ENCODE peak calls at places on chromosomes 4 and X, in four cellular contexts. X is choroid plexus epithelial cell, D is brain microvascular endothelial cell, J is heart left ventricle. Q is an unnamed sample.

GRCh38 chr4:84994280-84994679 is 27.8 kb upstream of the WDFY3 start:
- DNase-seq in X (no peak), D (no peak), J (no peak), Q (peak)

GRCh38 chrX:1291110-1291740 is 22.6 kb downstream of the CSF2RA start:
- DNase-seq in X (no peak), D (no peak), J (no peak), Q (no peak)

GRCh38 chrX:103726477-103726876 is 15.8 kb downstream of the TMEM31 start:
- DNase-seq in X (no peak), D (no peak), J (no peak), Q (no peak)

GRCh38 chr4:150950657-150951056 is 64.4 kb downstream of the LRBA start:
- DNase-seq in X (no peak), D (no peak), J (no peak), Q (peak)

GRCh38 chr4:124939908-124940307 is 227.4 kb upstream of the ANKRD50 start:
- DNase-seq in X (no peak), D (no peak), J (no peak), Q (no peak)

GRCh38 chr4:72557021-72557420 is 12.0 kb downstream of the ADAMTS3 start:
- DNase-seq in X (no peak), D (no peak), J (no peak), Q (no peak)

GRCh38 chrX:128460835-128461234 is 408.6 kb upstream of the ACTRT1 start:
- DNase-seq in X (no peak), D (no peak), J (no peak), Q (no peak)

GRCh38 chr4:109921384-109921808 is 8.7 kb downstream of the EGF start:
- DNase-seq in X (peak), D (peak), J (no peak), Q (peak)

GRCh38 chrX:108097380-108097779 is 5.8 kb downstream of the ATG4A start:
- DNase-seq in X (no peak), D (no peak), J (no peak), Q (no peak)

GRCh38 chrX:12210921-12211320 is 72.6 kb downstream of the FRMPD4 start:
- DNase-seq in X (no peak), D (no peak), J (no peak), Q (peak)

GRCh38 chrX:40784516-40785151 is 49.3 kb upstream of the MED14 start:
- DNase-seq in X (peak), D (no peak), J (no peak), Q (no peak)

GRCh38 chrX:71532078-71532752 is 689 bp upstream of the OGT start:
- DNase-seq in X (peak), D (peak), J (no peak), Q (peak)

GRCh38 chr4:73068496-73069337 is 799 bp downstream of the COX18 start:
- DNase-seq in X (peak), D (peak), J (no peak), Q (peak)

GRCh38 chrX:7647826-7648225 is 195.1 kb upstream of the VCX start:
- DNase-seq in X (no peak), D (no peak), J (no peak), Q (no peak)

GRCh38 chrX:24851776-24852175 is 158.1 kb downstream of the POLA1 start:
- DNase-seq in X (no peak), D (no peak), J (no peak), Q (no peak)

GRCh38 chrX:24842486-24842885 is 148.8 kb downstream of the POLA1 start:
- DNase-seq in X (peak), D (no peak), J (no peak), Q (peak)

GRCh38 chrX:24846551-24847170 is 152.9 kb downstream of the POLA1 start:
- DNase-seq in X (peak), D (no peak), J (no peak), Q (peak)
- H3K4me3 ChIP-seq in X (no peak), D (no peak), J (no peak), Q (no peak)

GRCh38 chrX:13649823-13650222 is 3.1 kb upstream of the TCEANC start:
- DNase-seq in X (peak), D (peak), J (no peak), Q (peak)
- TF ChIP-seq CTCF in X (no peak), D (no peak), J (no peak), Q (no peak)

GRCh38 chr4:83112239-83112638 is 2.3 kb downstream of the PLAC8 start:
- DNase-seq in X (no peak), D (no peak), J (no peak), Q (no peak)

GRCh38 chr4:83112678-83113428 is 1.7 kb downstream of the PLAC8 start:
- DNase-seq in X (peak), D (peak), J (no peak), Q (peak)

GRCh38 chr4:83115000-83115399 is 471 bp upstream of the PLAC8 start:
- DNase-seq in X (peak), D (peak), J (no peak), Q (peak)

GRCh38 chr4:83114576-83114975 is at the start of gene PLAC8:
- DNase-seq in X (peak), D (no peak), J (no peak), Q (no peak)

DNA sequence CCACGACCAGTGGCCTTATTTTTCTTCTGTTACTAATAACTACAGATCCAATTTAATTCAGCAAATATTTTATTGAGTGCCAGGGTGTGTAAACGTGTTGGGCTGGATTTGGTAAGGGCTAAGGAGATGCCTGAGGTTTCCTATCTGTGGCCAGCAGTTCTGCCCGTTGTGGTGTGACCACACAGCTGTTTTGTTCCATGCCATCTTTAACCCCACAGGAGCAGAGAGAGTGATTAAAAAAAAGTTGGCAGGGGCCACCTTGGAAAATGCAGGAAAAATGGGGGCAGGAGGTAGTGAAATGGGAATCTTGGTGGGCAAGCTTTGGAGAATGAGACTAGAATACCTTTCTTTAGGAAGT is 1.1 kb downstream of the PLAC8 start:
- DNase-seq in X (no peak), D (no peak), J (no peak), Q (peak)
- H3K4me3 ChIP-seq in X (no peak), D (no peak), J (no peak), Q (no peak)

GRCh38 chr4:29972121-29972520 is 748.0 kb upstream of the PCDH7 start:
- DNase-seq in X (no peak), D (no peak), J (no peak), Q (no peak)

GRCh38 chr4:29966386-29966785 is 753.8 kb upstream of the PCDH7 start:
- DNase-seq in X (no peak), D (no peak), J (no peak), Q (no peak)

GRCh38 chr4:29970626-29971025 is 749.5 kb upstream of the PCDH7 start:
- DNase-seq in X (no peak), D (no peak), J (no peak), Q (no peak)
- TF ChIP-seq CTCF in X (no peak), D (peak), J (no peak), Q (no peak)

GRCh38 chrX:10012776-10013175 is 45.6 kb downstream of the CLDN34 start:
- DNase-seq in X (no peak), D (no peak), J (no peak), Q (no peak)

GRCh38 chrX:10008483-10009056 is 41.4 kb downstream of the CLDN34 start:
- DNase-seq in X (no peak), D (no peak), J (no peak), Q (no peak)

GRCh38 chrX:10011991-10012390 is 44.8 kb downstream of the CLDN34 start:
- DNase-seq in X (no peak), D (no peak), J (no peak), Q (no peak)

GRCh38 chrX:10010686-10011085 is 43.5 kb downstream of the CLDN34 start:
- DNase-seq in X (peak), D (no peak), J (no peak), Q (peak)

GRCh38 chrX:10011261-10011931 is 44.2 kb downstream of the CLDN34 start:
- DNase-seq in X (no peak), D (peak), J (no peak), Q (no peak)
- H3K4me3 ChIP-seq in X (no peak), D (no peak), J (no peak), Q (no peak)

DNA sequence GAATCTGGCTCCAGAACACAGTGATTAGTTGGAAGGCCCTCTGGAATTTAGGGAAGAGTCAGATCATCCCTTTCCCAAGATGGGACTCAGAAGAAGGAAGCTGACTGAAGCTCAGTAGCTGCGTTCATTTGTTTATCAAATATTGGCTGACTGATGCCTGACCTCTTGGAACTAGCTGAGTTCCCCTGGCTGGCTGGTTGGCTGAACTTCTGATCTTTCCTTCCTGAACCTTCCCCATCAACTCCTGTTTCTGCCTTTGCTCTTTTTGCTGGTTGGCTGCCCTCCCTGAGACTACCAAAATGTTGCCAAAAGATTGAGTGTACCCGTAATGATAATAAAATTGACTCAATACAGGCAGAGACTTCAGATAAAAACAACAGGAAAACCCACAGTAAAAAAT is 866.5 kb upstream of the INTU start:
- DNase-seq in X (peak), D (no peak), J (peak), Q (no peak)
- TF ChIP-seq CTCF in X (no peak), D (no peak), J (no peak), Q (no peak)

GRCh38 chr4:94112644-94113043 is 95.0 kb upstream of the SMARCAD1 start:
- DNase-seq in X (no peak), D (no peak), J (no peak), Q (no peak)

DNA sequence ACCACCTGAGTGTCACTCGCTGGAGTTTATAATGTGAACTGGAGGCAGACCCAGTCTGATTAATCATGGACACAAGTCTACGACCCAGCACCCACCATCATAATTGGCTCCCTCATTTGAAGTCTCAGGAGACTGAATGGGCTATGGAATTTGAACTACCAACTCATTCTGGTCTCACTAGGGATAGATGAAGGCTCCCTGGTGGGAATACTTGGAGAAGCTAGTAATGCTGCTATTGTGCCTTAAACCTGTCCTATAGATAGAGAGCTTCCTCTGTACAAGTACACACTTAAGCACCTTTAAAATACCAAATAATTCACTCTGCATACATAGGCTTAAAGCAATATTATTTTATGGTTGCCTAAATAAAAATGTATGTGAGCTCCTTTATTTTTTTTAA is 90.8 kb upstream of the SMARCAD1 start:
- DNase-seq in X (no peak), D (no peak), J (no peak), Q (no peak)
- H3K4me3 ChIP-seq in X (no peak), D (no peak), J (no peak), Q (no peak)

GRCh38 chrX:53077207-53078197 is 4.7 kb upstream of the TSPYL2 start:
- DNase-seq in X (no peak), D (no peak), J (no peak), Q (no peak)
- TF ChIP-seq CTCF in X (no peak), D (no peak), J (no peak), Q (no peak)

Q was measured in AG10803.